ENCODE peak calls at places on chromosomes 7 and 10, in nine cellular contexts. One of them, this sample, is unnamed.
A peak's percentile ranks its signal among the peaks of the same experiment; 100 is the strongest.

GRCh38 chr7:68858497-68858896 is 739.8 kb upstream of the AUTS2 start:
- DNase-seq in H54: no peak
- DNase-seq in uterus: no peak
- DNase-seq in NB4: no peak
- DNase-seq in K562: no peak
- DNase-seq in heart left ventricle: no peak
- DNase-seq in transverse colon: no peak
- DNase-seq in upper lobe of left lung: no peak
- DNase-seq in tibial nerve: no peak
- DNase-seq in this sample: no peak

GRCh38 chr10:59971915-59972314 is 65.6 kb upstream of the CCDC6 start:
- DNase-seq in transverse colon: peak; percentile 59
- DNase-seq in heart left ventricle: no peak
- DNase-seq in K562: no peak
- DNase-seq in upper lobe of left lung: no peak
- DNase-seq in tibial nerve: no peak
- DNase-seq in NB4: no peak
- DNase-seq in uterus: no peak
- DNase-seq in H54: no peak
- DNase-seq in this sample: peak; percentile 53

GRCh38 chr10:79142064-79142491 is 73.3 kb downstream of the ZMIZ1 start:
- DNase-seq in upper lobe of left lung: peak; percentile 34
- DNase-seq in tibial nerve: no peak
- DNase-seq in uterus: peak; percentile 80
- DNase-seq in heart left ventricle: no peak
- DNase-seq in transverse colon: no peak
- DNase-seq in NB4: peak; percentile 61
- DNase-seq in K562: no peak
- DNase-seq in H54: no peak
- DNase-seq in this sample: no peak

GRCh38 chr7:157139142-157140117 is 704 bp downstream of the UBE3C start:
- DNase-seq in transverse colon: peak; percentile 64
- DNase-seq in heart left ventricle: peak; percentile 79
- DNase-seq in K562: no peak
- DNase-seq in tibial nerve: peak; percentile 8
- DNase-seq in uterus: peak; percentile 52
- DNase-seq in upper lobe of left lung: peak; percentile 56
- DNase-seq in NB4: no peak
- DNase-seq in H54: no peak
- DNase-seq in this sample: peak; percentile 67

GRCh38 chr7:42035205-42035604 is 201.8 kb downstream of the GLI3 start:
- DNase-seq in upper lobe of left lung: no peak
- DNase-seq in H54: no peak
- DNase-seq in tibial nerve: no peak
- DNase-seq in K562: no peak
- DNase-seq in NB4: no peak
- DNase-seq in transverse colon: no peak
- DNase-seq in heart left ventricle: no peak
- DNase-seq in uterus: peak; percentile 49
- DNase-seq in this sample: no peak

GRCh38 chr10:132449051-132449825 is 52.2 kb downstream of the PWWP2B start:
- DNase-seq in H54: no peak
- DNase-seq in tibial nerve: no peak
- DNase-seq in heart left ventricle: peak; percentile 75
- DNase-seq in transverse colon: peak; percentile 87
- DNase-seq in K562: peak; percentile 42
- DNase-seq in NB4: peak; percentile 32
- DNase-seq in upper lobe of left lung: peak; percentile 87
- DNase-seq in uterus: peak; percentile 53
- DNase-seq in this sample: peak; percentile 87

GRCh38 chr7:5636446-5636835 is 145.0 kb downstream of the RNF216 start:
- DNase-seq in upper lobe of left lung: no peak
- DNase-seq in tibial nerve: no peak
- DNase-seq in H54: no peak
- DNase-seq in uterus: no peak
- DNase-seq in heart left ventricle: peak; percentile 3
- DNase-seq in NB4: no peak
- DNase-seq in transverse colon: no peak
- DNase-seq in K562: no peak
- DNase-seq in this sample: no peak

GRCh38 chr10:119393421-119393820 is 149.1 kb downstream of the RGS10 start:
- DNase-seq in heart left ventricle: peak; percentile 40
- DNase-seq in NB4: no peak
- DNase-seq in K562: no peak
- DNase-seq in H54: no peak
- DNase-seq in uterus: no peak
- DNase-seq in transverse colon: no peak
- DNase-seq in upper lobe of left lung: no peak
- DNase-seq in tibial nerve: no peak
- DNase-seq in this sample: no peak

GRCh38 chr7:141674201-141674671 is 27.7 kb downstream of the DENND11 start:
- DNase-seq in NB4: no peak
- DNase-seq in H54: no peak
- DNase-seq in upper lobe of left lung: no peak
- DNase-seq in tibial nerve: no peak
- DNase-seq in uterus: no peak
- DNase-seq in heart left ventricle: no peak
- DNase-seq in K562: no peak
- DNase-seq in transverse colon: no peak
- DNase-seq in this sample: no peak

GRCh38 chr10:13347235-13348156 is 597 bp downstream of the SEPHS1 start:
- DNase-seq in K562: peak; percentile 86
- DNase-seq in heart left ventricle: peak; percentile 90
- DNase-seq in NB4: peak; percentile 79
- DNase-seq in uterus: peak; percentile 83
- DNase-seq in upper lobe of left lung: peak; percentile 81
- DNase-seq in H54: peak; percentile 50
- DNase-seq in tibial nerve: peak; percentile 61
- DNase-seq in transverse colon: peak; percentile 87
- DNase-seq in this sample: peak; percentile 85
- TF ChIP-seq POLR2A in K562: no peak
- TF ChIP-seq POLR2A in heart left ventricle: no peak
- TF ChIP-seq POLR2A in NB4: no peak
- TF ChIP-seq POLR2A in uterus: no peak
- TF ChIP-seq POLR2A in upper lobe of left lung: no peak
- TF ChIP-seq POLR2A in H54: peak; percentile 20
- TF ChIP-seq POLR2A in tibial nerve: no peak
- TF ChIP-seq POLR2A in transverse colon: no peak
- TF ChIP-seq POLR2A in this sample: no peak

GRCh38 chr7:84042110-84042539 is 152.5 kb downstream of the SEMA3A start:
- DNase-seq in uterus: no peak
- DNase-seq in K562: no peak
- DNase-seq in transverse colon: no peak
- DNase-seq in upper lobe of left lung: no peak
- DNase-seq in heart left ventricle: no peak
- DNase-seq in tibial nerve: no peak
- DNase-seq in NB4: no peak
- DNase-seq in H54: no peak
- DNase-seq in this sample: peak; percentile 26
- TF ChIP-seq POLR2A in uterus: no peak
- TF ChIP-seq POLR2A in K562: no peak
- TF ChIP-seq POLR2A in transverse colon: no peak
- TF ChIP-seq POLR2A in upper lobe of left lung: no peak
- TF ChIP-seq POLR2A in heart left ventricle: no peak
- TF ChIP-seq POLR2A in tibial nerve: no peak
- TF ChIP-seq POLR2A in NB4: no peak
- TF ChIP-seq POLR2A in H54: no peak
- TF ChIP-seq POLR2A in this sample: no peak

GRCh38 chr10:71319042-71319799 is at the start of gene SLC29A3:
- DNase-seq in H54: peak; percentile 96
- DNase-seq in K562: peak; percentile 96
- DNase-seq in transverse colon: peak; percentile 88
- DNase-seq in tibial nerve: peak; percentile 60
- DNase-seq in uterus: peak; percentile 80
- DNase-seq in heart left ventricle: peak; percentile 92
- DNase-seq in upper lobe of left lung: peak; percentile 86
- DNase-seq in NB4: peak; percentile 93
- DNase-seq in this sample: peak; percentile 85
- TF ChIP-seq POLR2A in H54: peak; percentile 42
- TF ChIP-seq POLR2A in K562: peak; percentile 80
- TF ChIP-seq POLR2A in transverse colon: peak; percentile 56
- TF ChIP-seq POLR2A in tibial nerve: peak; percentile 66
- TF ChIP-seq POLR2A in uterus: peak; percentile 85
- TF ChIP-seq POLR2A in heart left ventricle: no peak
- TF ChIP-seq POLR2A in upper lobe of left lung: peak; percentile 65
- TF ChIP-seq POLR2A in NB4: peak; percentile 65
- TF ChIP-seq POLR2A in this sample: no peak

GRCh38 chr7:143287935-143288826 is at the start of gene CASP2:
- DNase-seq in upper lobe of left lung: peak; percentile 98
- DNase-seq in H54: peak; percentile 97
- DNase-seq in uterus: peak; percentile 98
- DNase-seq in NB4: peak; percentile 99
- DNase-seq in K562: peak; percentile 100
- DNase-seq in heart left ventricle: peak; percentile 99
- DNase-seq in tibial nerve: peak; percentile 92
- DNase-seq in transverse colon: peak; percentile 99
- DNase-seq in this sample: peak; percentile 99
- TF ChIP-seq POLR2A in upper lobe of left lung: peak; percentile 60
- TF ChIP-seq POLR2A in H54: peak; percentile 83
- TF ChIP-seq POLR2A in uterus: peak; percentile 79
- TF ChIP-seq POLR2A in NB4: peak; percentile 92
- TF ChIP-seq POLR2A in K562: peak; percentile 97
- TF ChIP-seq POLR2A in heart left ventricle: no peak
- TF ChIP-seq POLR2A in tibial nerve: peak; percentile 73
- TF ChIP-seq POLR2A in transverse colon: peak; percentile 78
- TF ChIP-seq POLR2A in this sample: no peak

DNA sequence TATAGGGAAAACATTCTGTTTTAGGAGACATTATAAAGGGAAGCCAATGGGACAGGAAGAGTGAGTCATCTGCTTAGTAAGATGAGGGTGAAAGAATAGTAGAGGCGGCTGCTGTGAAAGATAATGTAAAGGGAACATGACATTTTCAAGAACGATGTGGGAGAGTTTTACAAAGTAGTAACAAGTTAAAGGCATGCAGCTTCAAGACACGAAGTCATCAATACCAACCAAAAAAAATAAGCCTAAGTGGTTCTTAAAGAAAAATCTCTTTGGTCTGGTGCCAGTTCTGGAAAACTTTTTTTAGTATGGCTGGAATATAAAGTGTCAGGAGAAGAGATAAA is 6.1 kb downstream of the GSTO1 start:
- DNase-seq in NB4: peak; percentile 62
- DNase-seq in uterus: no peak
- DNase-seq in upper lobe of left lung: no peak
- DNase-seq in tibial nerve: no peak
- DNase-seq in K562: no peak
- DNase-seq in H54: no peak
- DNase-seq in transverse colon: no peak
- DNase-seq in heart left ventricle: no peak
- DNase-seq in this sample: no peak
- TF ChIP-seq POLR2A in NB4: no peak
- TF ChIP-seq POLR2A in uterus: no peak
- TF ChIP-seq POLR2A in upper lobe of left lung: no peak
- TF ChIP-seq POLR2A in tibial nerve: no peak
- TF ChIP-seq POLR2A in K562: no peak
- TF ChIP-seq POLR2A in H54: no peak
- TF ChIP-seq POLR2A in transverse colon: no peak
- TF ChIP-seq POLR2A in heart left ventricle: no peak
- TF ChIP-seq POLR2A in this sample: no peak

GRCh38 chr7:112280267-112280666 is 73.8 kb downstream of the ZNF277 start:
- DNase-seq in uterus: no peak
- DNase-seq in NB4: no peak
- DNase-seq in K562: no peak
- DNase-seq in tibial nerve: no peak
- DNase-seq in upper lobe of left lung: no peak
- DNase-seq in heart left ventricle: no peak
- DNase-seq in transverse colon: no peak
- DNase-seq in H54: no peak
- DNase-seq in this sample: no peak
- TF ChIP-seq POLR2A in uterus: no peak
- TF ChIP-seq POLR2A in NB4: no peak
- TF ChIP-seq POLR2A in K562: no peak
- TF ChIP-seq POLR2A in tibial nerve: no peak
- TF ChIP-seq POLR2A in upper lobe of left lung: no peak
- TF ChIP-seq POLR2A in heart left ventricle: no peak
- TF ChIP-seq POLR2A in transverse colon: no peak
- TF ChIP-seq POLR2A in H54: no peak
- TF ChIP-seq POLR2A in this sample: no peak

GRCh38 chr10:94780844-94781243 is 18.4 kb downstream of the CYP2C19 start:
- DNase-seq in H54: no peak
- DNase-seq in K562: no peak
- DNase-seq in uterus: no peak
- DNase-seq in heart left ventricle: no peak
- DNase-seq in tibial nerve: no peak
- DNase-seq in upper lobe of left lung: no peak
- DNase-seq in NB4: no peak
- DNase-seq in transverse colon: no peak
- DNase-seq in this sample: no peak

DNA sequence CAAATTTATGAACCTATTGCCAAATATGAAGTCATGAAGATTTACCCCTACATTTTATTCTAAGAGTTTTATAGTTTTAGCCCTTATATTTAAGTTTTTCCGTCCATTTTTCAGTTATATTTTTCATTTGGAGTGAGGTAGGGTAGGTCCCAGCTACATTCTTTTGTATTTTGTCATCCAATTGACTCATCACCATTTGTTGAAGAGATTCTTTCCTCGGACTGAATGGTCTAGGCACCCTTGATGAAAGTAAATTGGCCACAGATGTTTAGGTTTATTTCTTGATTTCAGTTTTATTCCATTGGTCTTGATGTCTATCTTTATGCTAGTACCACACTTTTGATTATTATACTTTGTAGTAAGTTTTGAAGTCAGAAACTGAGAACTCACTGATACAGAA is 22.7 kb downstream of the CYP2C19 start:
- DNase-seq in upper lobe of left lung: no peak
- DNase-seq in NB4: no peak
- DNase-seq in uterus: no peak
- DNase-seq in K562: no peak
- DNase-seq in H54: no peak
- DNase-seq in tibial nerve: no peak
- DNase-seq in heart left ventricle: no peak
- DNase-seq in transverse colon: no peak
- DNase-seq in this sample: no peak
- TF ChIP-seq POLR2A in upper lobe of left lung: no peak
- TF ChIP-seq POLR2A in NB4: no peak
- TF ChIP-seq POLR2A in uterus: no peak
- TF ChIP-seq POLR2A in K562: no peak
- TF ChIP-seq POLR2A in H54: no peak
- TF ChIP-seq POLR2A in tibial nerve: no peak
- TF ChIP-seq POLR2A in heart left ventricle: no peak
- TF ChIP-seq POLR2A in transverse colon: no peak
- TF ChIP-seq POLR2A in this sample: no peak